ENCODE peak calls at places on chromosomes 3 and 15, in nine cellular contexts. W is T-helper 9 cell, U is GM19239, I is foreskin fibroblast, K is WERI-Rb-1, T is RPMI8226, G is posterior cingulate gyrus, Y is AG04450, L is caudate nucleus. F is an unnamed sample.

GRCh38 chr3:15276028-15276717 is 56.2 kb downstream of the SH3BP5 start:
- DNase-seq in U (no peak), L (no peak), I (no peak), K (no peak), W (no peak), T (no peak), Y (no peak), G (no peak), F (no peak)

GRCh38 chr3:172080503-172080902 is 41.1 kb downstream of the FNDC3B start:
- DNase-seq in K (no peak), I (no peak), G (no peak), Y (no peak), T (no peak), U (no peak), L (no peak), W (no peak), F (no peak)

GRCh38 chr15:50181983-50182232 is at the start of gene SLC27A2:
- DNase-seq in K (peak; percentile 78), Y (no peak), U (peak; percentile 44), I (no peak), W (peak; percentile 19), L (no peak), G (peak; percentile 11), T (peak; percentile 69), F (no peak)

GRCh38 chr3:112104774-112105173 is 18.6 kb downstream of the C3orf52 start:
- DNase-seq in G (no peak), K (no peak), T (no peak), I (no peak), U (no peak), W (no peak), Y (no peak), L (no peak), F (no peak)

GRCh38 chr15:69540622-69541021 is 88.0 kb downstream of the RPLP1 start:
- DNase-seq in G (no peak), Y (no peak), T (no peak), K (no peak), U (no peak), I (no peak), W (no peak), L (peak; percentile 10), F (peak; percentile 15)

GRCh38 chr15:91670108-91670507 is 183.4 kb upstream of the SLCO3A1 start:
- DNase-seq in W (no peak), Y (no peak), G (no peak), I (no peak), K (no peak), U (no peak), T (no peak), L (no peak), F (no peak)

GRCh38 chr3:50605901-50606326 is 5.7 kb downstream of the CISH start:
- DNase-seq in L (no peak), Y (no peak), K (no peak), G (no peak), I (no peak), U (no peak), W (no peak), T (peak; percentile 9), F (no peak)

GRCh38 chr15:29870495-29871151 is 48.4 kb upstream of the TJP1 start:
- DNase-seq in K (no peak), Y (no peak), T (no peak), G (peak; percentile 43), U (no peak), I (no peak), W (no peak), L (no peak), F (peak; percentile 47)

GRCh38 chr15:73265536-73266153 is 103.1 kb downstream of the HCN4 start:
- DNase-seq in I (peak; percentile 53), Y (peak; percentile 6), G (no peak), K (peak; percentile 59), L (no peak), W (peak; percentile 20), T (peak; percentile 79), U (peak; percentile 32), F (peak; percentile 1)

GRCh38 chr3:41893977-41894376 is 67.9 kb downstream of the ULK4 start:
- DNase-seq in I (peak; percentile 72), K (peak; percentile 16), L (no peak), Y (no peak), W (no peak), G (no peak), T (peak; percentile 36), U (no peak), F (peak; percentile 34)

GRCh38 chr3:45992820-45993219 is 2.8 kb downstream of the FYCO1 start:
- DNase-seq in Y (no peak), G (no peak), U (no peak), T (no peak), W (no peak), I (peak; percentile 93), K (no peak), L (no peak), F (no peak)

GRCh38 chr3:195254454-195255175 is 16.3 kb downstream of the XXYLT1 start:
- DNase-seq in Y (no peak), G (no peak), L (no peak), K (no peak), T (no peak), U (no peak), W (no peak), I (no peak), F (no peak)

GRCh38 chr3:17741621-17742091 is 775 bp downstream of the TBC1D5 start:
- DNase-seq in U (no peak), T (no peak), G (no peak), W (no peak), I (no peak), Y (no peak), K (no peak), L (no peak), F (no peak)

GRCh38 chr3:53202331-53203015 is 41.5 kb downstream of the PRKCD start:
- DNase-seq in I (no peak), W (no peak), Y (no peak), G (no peak), T (no peak), K (no peak), U (no peak), L (no peak), F (no peak)

GRCh38 chr3:134827213-134827612 is 32.2 kb downstream of the EPHB1 start:
- DNase-seq in T (no peak), I (no peak), Y (no peak), K (no peak), L (no peak), G (no peak), W (no peak), U (no peak), F (no peak)

GRCh38 chr3:171753665-171754408 is 56.4 kb downstream of the PLD1 start:
- DNase-seq in T (no peak), L (no peak), G (no peak), W (no peak), I (peak; percentile 70), K (no peak), Y (peak; percentile 49), U (no peak), F (no peak)

GRCh38 chr3:165753560-165753959 is 83.7 kb downstream of the BCHE start:
- DNase-seq in W (no peak), U (no peak), K (no peak), Y (no peak), I (no peak), L (no peak), G (no peak), T (peak; percentile 92), F (no peak)

GRCh38 chr3:95334461-95334860 is 1271.6 kb downstream of the NSUN3 start:
- DNase-seq in I (peak; percentile 0), G (no peak), L (no peak), Y (no peak), U (no peak), W (no peak), T (no peak), K (no peak), F (no peak)

GRCh38 chr3:107456501-107456900 is 66.3 kb upstream of the BBX start:
- DNase-seq in U (no peak), L (no peak), T (no peak), I (no peak), Y (no peak), K (no peak), G (no peak), W (no peak), F (no peak)

GRCh38 chr15:51846463-51847230 is 17.2 kb downstream of the TMOD3 start:
- DNase-seq in L (no peak), G (no peak), I (peak; percentile 62), T (no peak), K (no peak), U (no peak), W (no peak), Y (no peak), F (no peak)

GRCh38 chr3:14460342-14461005 is 58.1 kb downstream of the SLC6A6 start:
- DNase-seq in W (no peak), G (peak; percentile 61), T (no peak), Y (peak; percentile 77), K (no peak), L (peak; percentile 57), I (peak; percentile 95), U (no peak), F (peak; percentile 81)

GRCh38 chr3:160473978-160474377 is 24.4 kb upstream of the TRIM59 start:
- DNase-seq in K (no peak), U (no peak), L (no peak), T (no peak), W (no peak), I (peak; percentile 96), Y (peak; percentile 88), G (no peak), F (no peak)

GRCh38 chr3:131610174-131610573 is 107.4 kb upstream of the MRPL3 start:
- DNase-seq in Y (no peak), L (no peak), K (no peak), G (no peak), W (no peak), T (no peak), U (no peak), I (no peak), F (no peak)

GRCh38 chr15:92638291-92638708 is 17.3 kb downstream of the FAM174B start:
- DNase-seq in T (peak; percentile 79), Y (peak; percentile 59), K (peak; percentile 44), L (no peak), W (no peak), U (no peak), G (no peak), I (no peak), F (no peak)

GRCh38 chr3:10648181-10648580 is 142.8 kb upstream of the ATP2B2 start:
- DNase-seq in T (no peak), G (no peak), U (no peak), I (no peak), Y (no peak), W (no peak), K (no peak), L (no peak), F (no peak)

GRCh38 chr3:170419301-170420087 is 826 bp downstream of the CLDN11 start:
- DNase-seq in T (no peak), W (no peak), U (no peak), G (peak; percentile 45), I (peak; percentile 33), Y (no peak), L (peak; percentile 42), K (no peak), F (peak; percentile 53)

GRCh38 chr3:10376353-10376752 is 55.4 kb upstream of the SEC13 start:
- DNase-seq in I (no peak), T (peak; percentile 88), G (no peak), W (no peak), L (no peak), Y (no peak), K (no peak), U (no peak), F (no peak)

GRCh38 chr15:92621972-92622533 is 33.5 kb downstream of the FAM174B start:
- DNase-seq in L (no peak), Y (no peak), G (no peak), U (no peak), I (no peak), K (no peak), T (no peak), W (no peak), F (no peak)

GRCh38 chr15:76342382-76343201 is 6.0 kb downstream of the ISL2 start:
- DNase-seq in K (peak; percentile 65), T (no peak), U (no peak), Y (no peak), G (no peak), L (no peak), W (no peak), I (peak; percentile 82), F (no peak)

GRCh38 chr15:61226313-61227250 is 2.5 kb downstream of the RORA start:
- DNase-seq in U (no peak), K (peak; percentile 18), L (peak; percentile 33), W (no peak), G (peak; percentile 24), I (peak; percentile 15), T (no peak), Y (no peak), F (no peak)

GRCh38 chr15:65287515-65287845 is 797 bp upstream of the PARP16 start:
- DNase-seq in G (no peak), Y (no peak), U (no peak), K (no peak), W (no peak), I (no peak), T (no peak), L (no peak), F (no peak)